ENCODE peak calls at places on chromosomes 4 and X, in eight cellular contexts. M is OCI-LY7; S is stomach; P is A549; K is GM10248; H is WERI-Rb-1; G is AG09309; B is CD8-positive, alpha-beta T cell. L is an unnamed sample.

GRCh38 chr4:100417565-100417964 is 100.3 kb downstream of the EMCN start:
- DNase-seq in M (no peak), S (no peak), P (no peak), K (no peak), H (no peak), G (no peak), B (no peak), L (no peak)

GRCh38 chrX:141469469-141469868 is 115.1 kb downstream of the SPANXA1 start:
- DNase-seq in M (no peak), S (no peak), P (peak; percentile 2), K (no peak), H (no peak), G (no peak), B (no peak), L (no peak)

GRCh38 chr4:67934628-67935027 is 28.7 kb downstream of the TMPRSS11A start:
- DNase-seq in M (no peak), S (no peak), P (no peak), K (no peak), H (no peak), G (no peak), B (no peak), L (no peak)

GRCh38 chr4:69855822-69856221 is 4.1 kb downstream of the SULT1E1 start:
- DNase-seq in M (no peak), S (no peak), P (no peak), K (no peak), H (no peak), G (no peak), B (no peak), L (no peak)

GRCh38 chr4:2067446-2068197 is 8.5 kb downstream of the NAT8L start:
- DNase-seq in M (no peak), S (no peak), P (no peak), K (no peak), H (no peak), G (no peak), B (no peak), L (no peak)

GRCh38 chr4:67134616-67135015 is 410.7 kb downstream of the CENPC start:
- DNase-seq in M (no peak), S (no peak), P (no peak), K (no peak), H (no peak), G (no peak), B (no peak), L (no peak)

GRCh38 chr4:185242749-185243533 is 33.5 kb downstream of the SNX25 start:
- DNase-seq in M (no peak), S (no peak), P (no peak), K (no peak), H (no peak), G (no peak), B (no peak), L (no peak)

GRCh38 chr4:164203476-164203875 is 550.5 kb upstream of the SMIM31 start:
- DNase-seq in M (no peak), S (no peak), P (no peak), K (no peak), H (no peak), G (no peak), B (no peak), L (no peak)

GRCh38 chrX:124018031-124018430 is 56.5 kb downstream of the STAG2 start:
- DNase-seq in M (peak; percentile 5), S (no peak), P (no peak), K (no peak), H (no peak), G (no peak), B (no peak), L (no peak)

GRCh38 chr4:13998850-13999249 is 371.3 kb upstream of the BOD1L1 start:
- DNase-seq in M (no peak), S (no peak), P (no peak), K (no peak), H (no peak), G (no peak), B (no peak), L (no peak)

GRCh38 chr4:86848732-86849617 is at the start of gene SLC10A6:
- DNase-seq in M (no peak), S (no peak), P (no peak), K (no peak), H (no peak), G (no peak), B (no peak), L (no peak)

GRCh38 chr4:86848136-86848535 is 1.0 kb downstream of the SLC10A6 start:
- DNase-seq in M (no peak), S (no peak), P (no peak), K (no peak), H (no peak), G (no peak), B (no peak), L (no peak)

GRCh38 chr4:86847576-86847975 is 1.6 kb downstream of the SLC10A6 start:
- DNase-seq in M (no peak), S (no peak), P (no peak), K (no peak), H (no peak), G (no peak), B (no peak), L (no peak)

GRCh38 chr4:86845593-86845992 is 3.6 kb downstream of the SLC10A6 start:
- DNase-seq in M (no peak), S (no peak), P (no peak), K (no peak), H (no peak), G (no peak), B (no peak), L (no peak)

GRCh38 chr4:86846921-86847320 is 2.3 kb downstream of the SLC10A6 start:
- DNase-seq in M (no peak), S (no peak), P (no peak), K (no peak), H (no peak), G (peak; percentile 86), B (no peak), L (no peak)
- TF ChIP-seq CTCF in M (no peak), S (no peak), P (no peak), K (no peak), H (no peak), G (no peak), B (no peak), L (no peak)

DNA sequence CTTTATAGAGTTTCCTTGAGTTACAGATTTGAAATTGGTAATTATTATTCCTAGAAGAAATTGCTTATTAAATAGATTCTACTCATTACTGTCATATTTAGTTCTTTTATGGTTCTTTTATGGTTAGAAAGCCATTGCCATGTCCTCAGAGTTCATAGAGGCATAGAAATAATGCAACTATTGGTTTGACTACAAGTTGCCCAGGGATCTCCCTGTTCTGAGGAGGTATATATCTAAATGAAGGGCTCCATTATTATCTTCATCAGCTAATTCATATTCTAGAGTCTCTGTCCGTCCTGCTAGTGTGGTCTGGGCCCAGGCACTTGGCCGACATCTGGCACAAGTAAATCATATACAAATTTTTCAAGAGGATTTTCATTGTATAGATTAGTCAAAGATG is 535.7 kb downstream of the PPP4R3C start:
- DNase-seq in M (no peak), S (no peak), P (no peak), K (no peak), H (no peak), G (no peak), B (no peak), L (no peak)
- TF ChIP-seq CTCF in M (no peak), S (no peak), P (no peak), K (no peak), H (no peak), G (no peak), B (no peak), L (no peak)

GRCh38 chrX:11949291-11949690 is 189.0 kb upstream of the FRMPD4 start:
- DNase-seq in M (no peak), S (no peak), P (no peak), K (no peak), H (no peak), G (no peak), B (no peak), L (no peak)

DNA sequence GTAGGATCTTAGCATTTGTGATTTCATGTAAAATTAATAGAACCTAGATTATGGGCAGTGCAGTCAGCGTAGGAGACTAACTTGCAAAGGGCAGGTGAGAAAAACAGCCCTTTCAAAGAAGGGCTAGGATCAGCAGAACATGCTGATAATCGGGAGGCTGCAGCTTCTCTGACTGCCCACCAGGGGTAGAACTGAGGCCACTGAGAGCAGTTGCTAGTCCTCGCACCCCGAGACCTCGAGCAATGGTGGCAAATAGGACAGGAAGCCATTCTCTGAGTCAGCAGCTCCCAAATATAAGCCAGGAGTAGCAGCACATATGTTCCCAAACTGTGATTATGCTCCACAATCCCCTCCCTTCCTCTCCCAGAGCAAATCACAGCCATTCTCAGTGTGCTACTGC is 186.4 kb downstream of the MSL3 start:
- DNase-seq in M (peak; percentile 3), S (no peak), P (peak; percentile 11), K (peak; percentile 6), H (peak; percentile 20), G (no peak), B (no peak), L (no peak)
- TF ChIP-seq CTCF in M (peak; percentile 41), S (no peak), P (peak; percentile 10), K (peak; percentile 15), H (peak; percentile 61), G (peak; percentile 57), B (peak; percentile 13), L (no peak)

DNA sequence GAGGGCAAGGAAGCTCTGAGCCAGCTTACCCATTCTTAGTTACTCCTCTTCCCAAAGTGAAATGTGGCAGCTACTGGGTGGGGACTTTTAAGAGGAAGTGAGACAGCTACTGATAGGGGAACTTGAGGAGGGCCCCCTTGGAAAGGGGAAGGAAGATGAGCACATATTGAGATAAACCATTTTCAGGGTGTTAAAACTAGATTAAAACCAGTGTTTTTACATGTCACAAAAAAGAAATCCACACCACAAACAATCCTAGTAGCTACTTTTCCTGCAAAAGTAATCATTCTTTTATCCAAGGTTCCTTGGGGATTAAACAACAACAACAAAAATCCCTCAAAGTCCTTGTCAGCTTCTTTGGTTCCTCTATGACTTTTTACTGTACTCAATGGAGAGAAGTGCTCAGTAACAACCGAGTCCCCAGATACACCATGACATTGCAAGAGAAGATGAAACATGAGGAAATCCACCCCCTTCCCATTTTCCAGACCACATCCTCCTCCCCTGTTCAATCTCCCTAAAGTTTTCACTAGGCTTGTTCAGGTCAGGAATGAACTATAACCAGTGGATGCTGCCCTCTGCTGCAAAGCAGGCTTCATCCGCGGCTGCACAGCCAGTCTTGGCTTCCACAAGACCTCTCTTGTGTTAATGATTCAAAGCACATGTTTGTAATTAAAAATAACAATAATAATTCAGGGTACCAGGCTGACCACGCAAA is 113.5 kb upstream of the TMEM164 start:
- DNase-seq in M (peak; percentile 13), S (no peak), P (no peak), K (no peak), H (no peak), G (no peak), B (no peak), L (no peak)
- TF ChIP-seq CTCF in M (peak; percentile 37), S (no peak), P (peak; percentile 30), K (no peak), H (no peak), G (peak; percentile 53), B (no peak), L (no peak)

GRCh38 chrX:136608295-136608933 is 39.5 kb upstream of the CD40LG start:
- DNase-seq in M (peak; percentile 21), S (peak; percentile 55), P (no peak), K (peak; percentile 22), H (peak; percentile 29), G (no peak), B (peak; percentile 16), L (peak; percentile 16)
- TF ChIP-seq CTCF in M (peak; percentile 60), S (no peak), P (peak; percentile 14), K (peak; percentile 17), H (peak; percentile 55), G (peak; percentile 25), B (peak; percentile 44), L (no peak)

L was measured in activated B cell treated with CpG ODN at 0.5 μM for 24 hours.